ENCODE peak calls at places on chromosomes 1 and 21, in six cellular contexts. One of them, this sample, is unnamed.

GRCh38 chr1:67491280-67491679 is 61.1 kb upstream of the SERBP1 start:
- DNase-seq in naive thymus-derived CD8-positive, alpha-beta T cell: no peak
- DNase-seq in right cardiac atrium: no peak
- DNase-seq in ACHN: no peak
- DNase-seq in AG09319: no peak
- DNase-seq in Jurkat, Clone E6-1: no peak
- DNase-seq in this sample: no peak

GRCh38 chr1:224564491-224565084 is 51.5 kb upstream of the CNIH3 start:
- DNase-seq in naive thymus-derived CD8-positive, alpha-beta T cell: no peak
- DNase-seq in right cardiac atrium: no peak
- DNase-seq in ACHN: no peak
- DNase-seq in AG09319: no peak
- DNase-seq in Jurkat, Clone E6-1: no peak
- DNase-seq in this sample: no peak

GRCh38 chr21:43733529-43734071 is 14.7 kb downstream of the PDXK start:
- DNase-seq in naive thymus-derived CD8-positive, alpha-beta T cell: peak; percentile 30
- DNase-seq in right cardiac atrium: peak; percentile 65
- DNase-seq in ACHN: no peak
- DNase-seq in AG09319: no peak
- DNase-seq in Jurkat, Clone E6-1: no peak
- DNase-seq in this sample: no peak

GRCh38 chr1:41479000-41479807 is 5.3 kb downstream of the EDN2 start:
- DNase-seq in naive thymus-derived CD8-positive, alpha-beta T cell: no peak
- DNase-seq in right cardiac atrium: peak; percentile 92
- DNase-seq in ACHN: no peak
- DNase-seq in AG09319: no peak
- DNase-seq in Jurkat, Clone E6-1: no peak
- DNase-seq in this sample: no peak

GRCh38 chr1:53959664-53960250 is 13.6 kb downstream of the LRRC42 start:
- DNase-seq in naive thymus-derived CD8-positive, alpha-beta T cell: peak; percentile 54
- DNase-seq in right cardiac atrium: no peak
- DNase-seq in ACHN: peak; percentile 46
- DNase-seq in AG09319: no peak
- DNase-seq in Jurkat, Clone E6-1: peak; percentile 55
- DNase-seq in this sample: no peak

GRCh38 chr1:71548398-71548797 is 467.6 kb upstream of the ZRANB2 start:
- DNase-seq in naive thymus-derived CD8-positive, alpha-beta T cell: no peak
- DNase-seq in right cardiac atrium: no peak
- DNase-seq in ACHN: no peak
- DNase-seq in AG09319: no peak
- DNase-seq in Jurkat, Clone E6-1: no peak
- DNase-seq in this sample: no peak

GRCh38 chr1:77889240-77889637 is 815 bp downstream of the NEXN start:
- DNase-seq in naive thymus-derived CD8-positive, alpha-beta T cell: no peak
- DNase-seq in right cardiac atrium: no peak
- DNase-seq in ACHN: peak; percentile 62
- DNase-seq in AG09319: no peak
- DNase-seq in Jurkat, Clone E6-1: no peak
- DNase-seq in this sample: peak; percentile 74

GRCh38 chr1:55421317-55421716 is 206.2 kb upstream of the USP24 start:
- DNase-seq in naive thymus-derived CD8-positive, alpha-beta T cell: no peak
- DNase-seq in right cardiac atrium: no peak
- DNase-seq in ACHN: no peak
- DNase-seq in AG09319: no peak
- DNase-seq in Jurkat, Clone E6-1: no peak
- DNase-seq in this sample: no peak

GRCh38 chr1:116006486-116006964 is 30.2 kb downstream of the SLC22A15 start:
- DNase-seq in naive thymus-derived CD8-positive, alpha-beta T cell: peak; percentile 18
- DNase-seq in right cardiac atrium: no peak
- DNase-seq in ACHN: no peak
- DNase-seq in AG09319: no peak
- DNase-seq in Jurkat, Clone E6-1: no peak
- DNase-seq in this sample: no peak

GRCh38 chr1:234971586-234972297 is 156.9 kb downstream of the TOMM20 start:
- DNase-seq in naive thymus-derived CD8-positive, alpha-beta T cell: no peak
- DNase-seq in right cardiac atrium: no peak
- DNase-seq in ACHN: no peak
- DNase-seq in AG09319: no peak
- DNase-seq in Jurkat, Clone E6-1: no peak
- DNase-seq in this sample: no peak

GRCh38 chr21:35528109-35529042 is 479.3 kb upstream of the RUNX1 start:
- DNase-seq in naive thymus-derived CD8-positive, alpha-beta T cell: no peak
- DNase-seq in right cardiac atrium: peak; percentile 51
- DNase-seq in ACHN: no peak
- DNase-seq in AG09319: no peak
- DNase-seq in Jurkat, Clone E6-1: no peak
- DNase-seq in this sample: no peak

GRCh38 chr1:179129702-179130473 is 48.0 kb downstream of the TOR3A start:
- DNase-seq in naive thymus-derived CD8-positive, alpha-beta T cell: peak; percentile 63
- DNase-seq in right cardiac atrium: no peak
- DNase-seq in ACHN: peak; percentile 48
- DNase-seq in AG09319: no peak
- DNase-seq in Jurkat, Clone E6-1: peak; percentile 64
- DNase-seq in this sample: no peak

GRCh38 chr1:211247921-211248320 is 11.2 kb upstream of the RCOR3 start:
- DNase-seq in naive thymus-derived CD8-positive, alpha-beta T cell: no peak
- DNase-seq in right cardiac atrium: no peak
- DNase-seq in ACHN: no peak
- DNase-seq in AG09319: no peak
- DNase-seq in Jurkat, Clone E6-1: peak; percentile 18
- DNase-seq in this sample: no peak

GRCh38 chr1:31470794-31471315 is 57.8 kb downstream of the SERINC2 start:
- DNase-seq in naive thymus-derived CD8-positive, alpha-beta T cell: no peak
- DNase-seq in right cardiac atrium: no peak
- DNase-seq in ACHN: no peak
- DNase-seq in AG09319: no peak
- DNase-seq in Jurkat, Clone E6-1: no peak
- DNase-seq in this sample: no peak

GRCh38 chr1:202031796-202032195 is 21.4 kb downstream of the ELF3 start:
- DNase-seq in naive thymus-derived CD8-positive, alpha-beta T cell: no peak
- DNase-seq in right cardiac atrium: no peak
- DNase-seq in ACHN: no peak
- DNase-seq in AG09319: no peak
- DNase-seq in Jurkat, Clone E6-1: no peak
- DNase-seq in this sample: no peak

GRCh38 chr21:29152936-29153335 is 22.5 kb downstream of the MAP3K7CL start:
- DNase-seq in naive thymus-derived CD8-positive, alpha-beta T cell: no peak
- DNase-seq in right cardiac atrium: no peak
- DNase-seq in ACHN: no peak
- DNase-seq in AG09319: no peak
- DNase-seq in Jurkat, Clone E6-1: no peak
- DNase-seq in this sample: no peak

GRCh38 chr1:48619529-48619928 is 147.5 kb upstream of the SPATA6 start:
- DNase-seq in naive thymus-derived CD8-positive, alpha-beta T cell: no peak
- DNase-seq in right cardiac atrium: peak; percentile 45
- DNase-seq in ACHN: no peak
- DNase-seq in AG09319: no peak
- DNase-seq in Jurkat, Clone E6-1: no peak
- DNase-seq in this sample: peak; percentile 19

GRCh38 chr1:151624783-151625182 is 12.9 kb downstream of the SNX27 start:
- DNase-seq in naive thymus-derived CD8-positive, alpha-beta T cell: no peak
- DNase-seq in right cardiac atrium: no peak
- DNase-seq in ACHN: no peak
- DNase-seq in AG09319: no peak
- DNase-seq in Jurkat, Clone E6-1: no peak
- DNase-seq in this sample: no peak

GRCh38 chr1:37901191-37901892 is 42.0 kb upstream of the MTF1 start:
- DNase-seq in naive thymus-derived CD8-positive, alpha-beta T cell: no peak
- DNase-seq in right cardiac atrium: no peak
- DNase-seq in ACHN: no peak
- DNase-seq in AG09319: no peak
- DNase-seq in Jurkat, Clone E6-1: no peak
- DNase-seq in this sample: no peak

GRCh38 chr21:46189213-46189958 is 5.1 kb upstream of the SPATC1L start:
- DNase-seq in naive thymus-derived CD8-positive, alpha-beta T cell: no peak
- DNase-seq in right cardiac atrium: no peak
- DNase-seq in ACHN: no peak
- DNase-seq in AG09319: no peak
- DNase-seq in Jurkat, Clone E6-1: no peak
- DNase-seq in this sample: no peak

GRCh38 chr1:206685256-206685748 is 597 bp downstream of the MAPKAPK2 start:
- DNase-seq in naive thymus-derived CD8-positive, alpha-beta T cell: peak; percentile 45
- DNase-seq in right cardiac atrium: peak; percentile 73
- DNase-seq in ACHN: no peak
- DNase-seq in AG09319: no peak
- DNase-seq in Jurkat, Clone E6-1: no peak
- DNase-seq in this sample: peak; percentile 43

GRCh38 chr1:156838972-156839371 is 19.9 kb downstream of the INSRR start:
- DNase-seq in naive thymus-derived CD8-positive, alpha-beta T cell: peak; percentile 77
- DNase-seq in right cardiac atrium: no peak
- DNase-seq in ACHN: peak; percentile 34
- DNase-seq in AG09319: no peak
- DNase-seq in Jurkat, Clone E6-1: no peak
- DNase-seq in this sample: peak; percentile 31

GRCh38 chr1:46444466-46444865 is 45.2 kb upstream of the DMBX1 start:
- DNase-seq in naive thymus-derived CD8-positive, alpha-beta T cell: no peak
- DNase-seq in right cardiac atrium: no peak
- DNase-seq in ACHN: no peak
- DNase-seq in AG09319: no peak
- DNase-seq in Jurkat, Clone E6-1: no peak
- DNase-seq in this sample: no peak

GRCh38 chr1:117572546-117572945 is 33.3 kb upstream of the TENT5C start:
- DNase-seq in naive thymus-derived CD8-positive, alpha-beta T cell: peak; percentile 15
- DNase-seq in right cardiac atrium: no peak
- DNase-seq in ACHN: no peak
- DNase-seq in AG09319: no peak
- DNase-seq in Jurkat, Clone E6-1: no peak
- DNase-seq in this sample: no peak

GRCh38 chr1:179154437-179154836 is 72.6 kb downstream of the TOR3A start:
- DNase-seq in naive thymus-derived CD8-positive, alpha-beta T cell: no peak
- DNase-seq in right cardiac atrium: no peak
- DNase-seq in ACHN: no peak
- DNase-seq in AG09319: no peak
- DNase-seq in Jurkat, Clone E6-1: no peak
- DNase-seq in this sample: no peak

GRCh38 chr1:181452746-181453145 is 30.6 kb upstream of the CACNA1E start:
- DNase-seq in naive thymus-derived CD8-positive, alpha-beta T cell: no peak
- DNase-seq in right cardiac atrium: no peak
- DNase-seq in ACHN: peak; percentile 55
- DNase-seq in AG09319: no peak
- DNase-seq in Jurkat, Clone E6-1: no peak
- DNase-seq in this sample: no peak

GRCh38 chr1:28864695-28865094 is 49.7 kb upstream of the EPB41 start:
- DNase-seq in naive thymus-derived CD8-positive, alpha-beta T cell: no peak
- DNase-seq in right cardiac atrium: no peak
- DNase-seq in ACHN: no peak
- DNase-seq in AG09319: no peak
- DNase-seq in Jurkat, Clone E6-1: no peak
- DNase-seq in this sample: no peak

GRCh38 chr1:27058976-27059688 is 46.5 kb upstream of the TENT5B start:
- DNase-seq in naive thymus-derived CD8-positive, alpha-beta T cell: no peak
- DNase-seq in right cardiac atrium: no peak
- DNase-seq in ACHN: no peak
- DNase-seq in AG09319: no peak
- DNase-seq in Jurkat, Clone E6-1: no peak
- DNase-seq in this sample: peak; percentile 45

GRCh38 chr1:91124989-91125417 is 103.2 kb upstream of the ZNF644 start:
- DNase-seq in naive thymus-derived CD8-positive, alpha-beta T cell: peak; percentile 16
- DNase-seq in right cardiac atrium: no peak
- DNase-seq in ACHN: no peak
- DNase-seq in AG09319: no peak
- DNase-seq in Jurkat, Clone E6-1: peak; percentile 39
- DNase-seq in this sample: peak; percentile 73

GRCh38 chr1:89499320-89499719 is 25.3 kb upstream of the LRRC8B start:
- DNase-seq in naive thymus-derived CD8-positive, alpha-beta T cell: no peak
- DNase-seq in right cardiac atrium: no peak
- DNase-seq in ACHN: no peak
- DNase-seq in AG09319: no peak
- DNase-seq in Jurkat, Clone E6-1: no peak
- DNase-seq in this sample: no peak

GRCh38 chr1:47415728-47416318 is at the start of gene FOXE3:
- DNase-seq in naive thymus-derived CD8-positive, alpha-beta T cell: no peak
- DNase-seq in right cardiac atrium: no peak
- DNase-seq in ACHN: no peak
- DNase-seq in AG09319: no peak
- DNase-seq in Jurkat, Clone E6-1: no peak
- DNase-seq in this sample: no peak

GRCh38 chr1:5448486-5448885 is 543.7 kb downstream of the NPHP4 start:
- DNase-seq in naive thymus-derived CD8-positive, alpha-beta T cell: peak; percentile 35
- DNase-seq in right cardiac atrium: no peak
- DNase-seq in ACHN: no peak
- DNase-seq in AG09319: no peak
- DNase-seq in Jurkat, Clone E6-1: no peak
- DNase-seq in this sample: no peak